ENCODE peak calls at places on chromosome 3, in five cellular contexts. S is mucosa of descending colon; Z is CD4-positive, alpha-beta T cell; G is dorsolateral prefrontal cortex; J is GM20000. V is an unnamed sample.

GRCh38 chr3:157502916-157503620 is at the start of gene VEPH1:
- DNase-seq in S (peak; percentile 40), Z (no peak), G (no peak), J (no peak), V (no peak)

GRCh38 chr3:149332227-149332765 is 1.1 kb downstream of the TM4SF18 start:
- DNase-seq in S (no peak), Z (no peak), G (no peak), J (no peak), V (no peak)

GRCh38 chr3:183038221-183038620 is 57.9 kb upstream of the DCUN1D1 start:
- DNase-seq in S (no peak), Z (no peak), G (no peak), J (no peak), V (no peak)

GRCh38 chr3:35932995-35933394 is 293.7 kb downstream of the ARPP21 start:
- DNase-seq in S (no peak), Z (no peak), G (no peak), J (no peak), V (no peak)

GRCh38 chr3:167350245-167350862 is 29.7 kb downstream of the ZBBX start:
- DNase-seq in S (no peak), Z (no peak), G (no peak), J (peak; percentile 3), V (peak; percentile 2)

GRCh38 chr3:156626104-156626503 is 48.3 kb upstream of the TIPARP start:
- DNase-seq in S (no peak), Z (no peak), G (no peak), J (no peak), V (no peak)

GRCh38 chr3:122014741-122015140 is 7.3 kb downstream of the ILDR1 start:
- DNase-seq in S (no peak), Z (no peak), G (no peak), J (peak; percentile 81), V (peak; percentile 66)

GRCh38 chr3:122251428-122251827 is 68.0 kb downstream of the CASR start:
- DNase-seq in S (no peak), Z (no peak), G (no peak), J (no peak), V (no peak)

GRCh38 chr3:67661079-67661478 is 6.7 kb upstream of the SUCLG2 start:
- DNase-seq in S (no peak), Z (no peak), G (no peak), J (no peak), V (no peak)

GRCh38 chr3:12705981-12706380 is 42.1 kb upstream of the RAF1 start:
- DNase-seq in S (no peak), Z (no peak), G (no peak), J (no peak), V (no peak)

GRCh38 chr3:69763976-69764851 is 24.9 kb downstream of the MITF start:
- DNase-seq in S (no peak), Z (no peak), G (no peak), J (no peak), V (no peak)

GRCh38 chr3:108099679-108100428 is 9.0 kb upstream of the CD47 start:
- DNase-seq in S (no peak), Z (no peak), G (no peak), J (no peak), V (peak; percentile 64)

GRCh38 chr3:151085889-151086483 is 522 bp downstream of the MED12L start:
- DNase-seq in S (peak; percentile 31), Z (no peak), G (no peak), J (peak; percentile 68), V (peak; percentile 20)

GRCh38 chr3:194285859-194286197 is 65.3 kb downstream of the CPN2 start:
- DNase-seq in S (no peak), Z (no peak), G (no peak), J (no peak), V (no peak)

GRCh38 chr3:9499455-9500107 is 54.0 kb downstream of the LHFPL4 start:
- DNase-seq in S (no peak), Z (no peak), G (no peak), J (no peak), V (no peak)

GRCh38 chr3:187736418-187736871 is 8.8 kb downstream of the BCL6 start:
- DNase-seq in S (peak; percentile 29), Z (no peak), G (no peak), J (no peak), V (no peak)

GRCh38 chr3:129971368-129972052 is 3.0 kb upstream of the TRH start:
- DNase-seq in S (no peak), Z (no peak), G (no peak), J (no peak), V (no peak)

GRCh38 chr3:130779031-130779430 is 32.4 kb upstream of the PIK3R4 start:
- DNase-seq in S (no peak), Z (no peak), G (no peak), J (peak; percentile 56), V (peak; percentile 59)

GRCh38 chr3:195270350-195271115 is 426 bp downstream of the XXYLT1 start:
- DNase-seq in S (peak; percentile 68), Z (no peak), G (no peak), J (peak; percentile 88), V (peak; percentile 89)

GRCh38 chr3:104273046-104273649 is 1093.6 kb upstream of the ALCAM start:
- DNase-seq in S (no peak), Z (no peak), G (no peak), J (no peak), V (no peak)

GRCh38 chr3:175212896-175213295 is 353.8 kb downstream of the NAALADL2 start:
- DNase-seq in S (no peak), Z (no peak), G (no peak), J (no peak), V (no peak)

GRCh38 chr3:182027366-182027765 is 315.6 kb downstream of the SOX2 start:
- DNase-seq in S (no peak), Z (no peak), G (no peak), J (no peak), V (no peak)

GRCh38 chr3:133393204-133393603 is 6.7 kb upstream of the BFSP2 start:
- DNase-seq in S (no peak), Z (no peak), G (no peak), J (no peak), V (no peak)

GRCh38 chr3:128889139-128889894 is 9.9 kb downstream of the ACAD9 start:
- DNase-seq in S (no peak), Z (no peak), G (no peak), J (no peak), V (no peak)

GRCh38 chr3:153313307-153313945 is 151.4 kb downstream of the RAP2B start:
- DNase-seq in S (no peak), Z (no peak), G (no peak), J (no peak), V (no peak)

GRCh38 chr3:37887062-37887461 is 25.4 kb downstream of the CTDSPL start:
- DNase-seq in S (no peak), Z (no peak), G (no peak), J (no peak), V (no peak)

GRCh38 chr3:17032407-17033034 is 147.8 kb downstream of the PLCL2 start:
- DNase-seq in S (no peak), Z (no peak), G (no peak), J (no peak), V (no peak)

GRCh38 chr3:124033360-124034015 is 41.6 kb upstream of the ROPN1 start:
- DNase-seq in S (no peak), Z (no peak), G (no peak), J (peak; percentile 42), V (peak; percentile 7)

GRCh38 chr3:191136347-191136746 is 62.7 kb upstream of the OSTN start:
- DNase-seq in S (no peak), Z (no peak), G (no peak), J (peak; percentile 37), V (no peak)
- TF ChIP-seq CTCF in S (no peak), Z (no peak), G (peak; percentile 9), J (peak; percentile 32), V (peak; percentile 50)

GRCh38 chr3:170040283-170040907 is 2.6 kb downstream of the GPR160 start:
- DNase-seq in S (no peak), Z (no peak), G (no peak), J (no peak), V (no peak)

GRCh38 chr3:170043506-170043905 is 5.7 kb downstream of the GPR160 start:
- DNase-seq in S (no peak), Z (no peak), G (no peak), J (no peak), V (no peak)

GRCh38 chr3:170033489-170033888 is 4.3 kb upstream of the GPR160 start:
- DNase-seq in S (peak; percentile 57), Z (peak; percentile 21), G (no peak), J (no peak), V (no peak)

GRCh38 chr3:170037463-170038433 is at the start of gene GPR160:
- DNase-seq in S (peak; percentile 96), Z (peak; percentile 71), G (no peak), J (peak; percentile 85), V (peak; percentile 88)

GRCh38 chr3:170038434-170039110 is 777 bp downstream of the GPR160 start:
- DNase-seq in S (peak; percentile 77), Z (peak; percentile 9), G (no peak), J (peak; percentile 45), V (peak; percentile 64)
- TF ChIP-seq CTCF in S (no peak), Z (no peak), G (no peak), J (peak; percentile 20), V (no peak)

GRCh38 chr3:77462951-77463350 is 423.1 kb downstream of the ROBO2 start:
- DNase-seq in S (no peak), Z (no peak), G (no peak), J (no peak), V (no peak)
- TF ChIP-seq CTCF in S (no peak), Z (no peak), G (no peak), J (no peak), V (no peak)

GRCh38 chr3:55815262-55815661 is 328.2 kb upstream of the WNT5A start:
- DNase-seq in S (no peak), Z (no peak), G (no peak), J (no peak), V (no peak)

GRCh38 chr3:55819005-55819404 is 331.9 kb upstream of the WNT5A start:
- DNase-seq in S (no peak), Z (no peak), G (no peak), J (no peak), V (no peak)

GRCh38 chr3:55813268-55814097 is 326.4 kb upstream of the WNT5A start:
- DNase-seq in S (no peak), Z (no peak), G (no peak), J (no peak), V (no peak)

GRCh38 chr3:55818485-55818884 is 331.4 kb upstream of the WNT5A start:
- DNase-seq in S (no peak), Z (no peak), G (peak; percentile 70), J (no peak), V (no peak)

DNA sequence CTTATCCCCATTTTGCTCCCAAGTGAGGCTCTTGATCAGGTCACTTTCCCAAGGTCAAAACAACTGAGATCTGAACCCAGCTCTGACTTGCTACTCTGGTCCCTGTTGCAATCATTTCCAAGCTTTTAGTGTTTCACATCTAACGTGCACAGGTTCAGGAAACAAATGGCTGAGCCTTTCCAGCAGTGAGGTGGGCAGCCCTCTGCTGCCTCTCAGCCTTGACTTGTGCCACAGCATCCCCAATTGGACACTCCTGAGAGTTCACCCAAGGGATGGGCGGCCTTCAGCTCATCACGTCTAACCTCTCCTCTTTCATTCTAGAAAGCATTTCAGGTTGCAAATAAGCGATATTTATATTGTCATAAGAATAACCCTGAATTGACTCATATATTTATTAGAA is 330.1 kb upstream of the WNT5A start:
- DNase-seq in S (no peak), Z (no peak), G (no peak), J (no peak), V (no peak)
- TF ChIP-seq CTCF in S (no peak), Z (no peak), G (no peak), J (no peak), V (no peak)

V was measured in GM06990.